ENCODE peak calls at places on chromosome 19, in eight cellular contexts. C is neuronal stem cell; X is NCI-H774; G is GM13976; D is activated T-cell treated with anti-CD3 and anti-CD28 coated beads, Interleukin-2, amount 50 U/mL, for 72 hours; S is substantia nigra; L is heart left ventricle; R is mesenchymal stem cell. H is an unnamed sample.

GRCh38 chr19:21519488-21519887 is 14.1 kb downstream of the ZNF429 start:
- DNase-seq in X (no peak), D (no peak), G (no peak), R (no peak), S (no peak), L (no peak), C (no peak), H (peak)

GRCh38 chr19:55490478-55491436 is 2.5 kb downstream of the SSC5D start:
- DNase-seq in R (no peak), D (no peak), C (no peak), G (no peak), S (no peak), X (no peak), L (no peak), H (no peak)

GRCh38 chr19:35995655-35995993 is 636 bp downstream of the SDHAF1 start:
- DNase-seq in X (no peak), R (peak), L (peak), C (no peak), D (peak), S (no peak), G (peak), H (peak)

GRCh38 chr19:6958786-6959185 is 62.4 kb downstream of the MBD3L2B start:
- DNase-seq in S (no peak), X (no peak), G (no peak), R (no peak), C (no peak), L (no peak), D (no peak), H (no peak)

GRCh38 chr19:1261512-1261862 is 7.6 kb upstream of the CIRBP start:
- DNase-seq in X (no peak), G (no peak), D (no peak), L (peak), S (no peak), R (peak), C (no peak), H (no peak)

GRCh38 chr19:55027472-55028337 is 10.4 kb downstream of the GP6 start:
- DNase-seq in R (no peak), L (no peak), S (no peak), G (no peak), X (no peak), D (no peak), C (no peak), H (no peak)

GRCh38 chr19:17086811-17087210 is 11.2 kb downstream of the MYO9B start:
- DNase-seq in R (no peak), G (no peak), L (no peak), C (no peak), S (no peak), X (no peak), D (no peak), H (peak)

GRCh38 chr19:38862321-38863059 is 12.7 kb upstream of the HNRNPL start:
- DNase-seq in S (no peak), X (peak), C (no peak), D (no peak), L (peak), R (peak), G (no peak), H (peak)

GRCh38 chr19:2423913-2424685 is 3.3 kb downstream of the TIMM13 start:
- DNase-seq in D (no peak), S (no peak), X (no peak), G (no peak), C (no peak), R (no peak), L (no peak), H (no peak)

GRCh38 chr19:2546128-2547032 is 70.5 kb downstream of the GADD45B start:
- DNase-seq in X (no peak), G (no peak), D (no peak), S (peak), C (peak), L (peak), R (peak), H (no peak)

GRCh38 chr19:5903502-5904301 is at the start of gene NDUFA11:
- DNase-seq in C (peak), L (peak), S (peak), D (peak), R (no peak), X (peak), G (peak), H (no peak)

GRCh38 chr19:41570179-41570578 is 5.8 kb upstream of the CEACAM21 start:
- DNase-seq in D (no peak), R (no peak), X (no peak), L (no peak), S (no peak), C (no peak), G (no peak), H (no peak)

GRCh38 chr19:29263305-29264080 is 50.5 kb upstream of the UQCRFS1 start:
- DNase-seq in S (no peak), C (peak), L (no peak), D (peak), G (peak), X (no peak), R (no peak), H (no peak)

GRCh38 chr19:15291089-15291488 is 41.2 kb downstream of the BRD4 start:
- DNase-seq in C (no peak), D (no peak), X (no peak), L (no peak), S (no peak), R (peak), G (no peak), H (peak)

GRCh38 chr19:55603581-55604292 is 1.7 kb upstream of the ZNF865 start:
- DNase-seq in R (no peak), L (no peak), S (no peak), G (no peak), D (no peak), C (no peak), X (no peak), H (no peak)

GRCh38 chr19:6767081-6767356 is 216 bp downstream of the SH2D3A start:
- DNase-seq in C (no peak), X (peak), S (no peak), D (no peak), L (no peak), G (peak), R (no peak), H (no peak)

GRCh38 chr19:4352701-4353121 is 9.3 kb downstream of the MPND start:
- DNase-seq in S (no peak), X (no peak), D (peak), C (peak), R (peak), L (no peak), G (peak), H (peak)

GRCh38 chr19:46601318-46602224 is at the start of gene CALM3:
- DNase-seq in G (peak), L (no peak), D (no peak), R (no peak), C (no peak), S (no peak), X (no peak), H (no peak)

GRCh38 chr19:9721861-9722260 is 46.7 kb downstream of the ZNF846 start:
- DNase-seq in S (no peak), G (no peak), R (no peak), D (no peak), L (no peak), X (no peak), C (peak), H (no peak)

GRCh38 chr19:38172001-38172400 is 52.0 kb downstream of the DPF1 start:
- DNase-seq in X (no peak), G (no peak), D (no peak), S (peak), R (no peak), C (no peak), L (no peak), H (no peak)

GRCh38 chr19:46388311-46389095 is 24.9 kb downstream of the CCDC8 start:
- DNase-seq in S (no peak), L (no peak), D (no peak), R (no peak), C (no peak), G (no peak), X (no peak), H (no peak)

GRCh38 chr19:35449347-35450043 is 1.4 kb downstream of the FFAR2 start:
- DNase-seq in G (no peak), C (no peak), X (no peak), L (no peak), D (no peak), R (no peak), S (no peak), H (no peak)

GRCh38 chr19:15812059-15812722 is 3.3 kb downstream of the OR10H1 start:
- DNase-seq in L (no peak), G (no peak), X (no peak), C (no peak), R (no peak), D (no peak), S (no peak), H (no peak)

GRCh38 chr19:33868821-33869412 is 72.2 kb downstream of the KCTD15 start:
- DNase-seq in D (no peak), X (no peak), S (peak), G (peak), C (no peak), R (no peak), L (peak), H (peak)

GRCh38 chr19:18429717-18430416 is 8.1 kb downstream of the ISYNA1 start:
- DNase-seq in C (no peak), D (no peak), X (no peak), L (no peak), G (no peak), R (peak), S (no peak), H (no peak)

GRCh38 chr19:28426902-28427232 is 786.1 kb downstream of the UQCRFS1 start:
- DNase-seq in G (no peak), S (no peak), L (no peak), D (no peak), R (no peak), C (no peak), X (no peak), H (peak)

GRCh38 chr19:42441047-42441440 is 1.7 kb downstream of the CXCL17 start:
- DNase-seq in X (no peak), C (no peak), G (no peak), S (no peak), R (no peak), L (no peak), D (no peak), H (no peak)

GRCh38 chr19:9877775-9878510 is 42.8 kb downstream of the PIN1 start:
- DNase-seq in C (no peak), G (no peak), D (no peak), L (no peak), X (no peak), S (no peak), R (peak), H (peak)

GRCh38 chr19:50051964-50052363 is 26.2 kb downstream of the ZNF473 start:
- DNase-seq in D (no peak), C (no peak), L (no peak), R (no peak), G (no peak), X (no peak), S (no peak), H (no peak)

GRCh38 chr19:9673912-9674668 is 810 bp downstream of the ZNF562 start:
- DNase-seq in D (peak), G (no peak), R (peak), L (no peak), X (no peak), S (no peak), C (no peak), H (no peak)

GRCh38 chr19:19094513-19094912 is 30.7 kb downstream of the SLC25A42 start:
- DNase-seq in C (no peak), D (no peak), S (no peak), L (no peak), X (no peak), G (no peak), R (no peak), H (no peak)

GRCh38 chr19:38737297-38737865 is 6.9 kb downstream of the CAPN12 start:
- DNase-seq in L (no peak), R (no peak), C (no peak), X (no peak), S (no peak), D (no peak), G (no peak), H (no peak)

GRCh38 chr19:19468424-19469050 is 46.8 kb downstream of the TSSK6 start:
- DNase-seq in G (no peak), X (no peak), R (peak), D (no peak), L (no peak), C (no peak), S (no peak), H (peak)

GRCh38 chr19:46901701-46902401 is 41.1 kb downstream of the ARHGAP35 start:
- DNase-seq in X (no peak), L (no peak), R (no peak), S (no peak), D (no peak), C (no peak), G (no peak), H (no peak)

GRCh38 chr19:43848821-43849220 is 21.7 kb downstream of the ZNF283 start:
- DNase-seq in G (no peak), S (no peak), D (no peak), X (no peak), C (no peak), L (no peak), R (no peak), H (no peak)

GRCh38 chr19:13861392-13861713 is 15.6 kb upstream of the NANOS3 start:
- DNase-seq in G (peak), X (no peak), S (no peak), D (no peak), C (no peak), L (peak), R (no peak), H (no peak)

H was measured in amniotic epithelial cell.